ENCODE peak calls at places on chromosomes 13 and 19, in ten cellular contexts. J is HCT116; Z is cardiac muscle cell; I is uterus; U is breast epithelium; O is choroid plexus epithelial cell; F is dorsolateral prefrontal cortex; Y is CD8-positive, alpha-beta T cell; D is AG04449; G is foreskin fibroblast. X is an unnamed sample.

GRCh38 chr19:30881986-30882385 is 467.2 kb downstream of the TSHZ3 start:
- DNase-seq in J (no peak), D (no peak), Z (no peak), U (no peak), Y (no peak), G (no peak), I (no peak), O (no peak), F (no peak), X (no peak)

GRCh38 chr13:22243519-22244197 is 572.8 kb downstream of the FGF9 start:
- DNase-seq in U (no peak), Y (no peak), G (no peak), I (no peak), Z (no peak), O (no peak), D (no peak), J (no peak), F (no peak), X (no peak)

GRCh38 chr19:35138305-35138799 is 272 bp upstream of the FXYD1 start:
- DNase-seq in I (peak), Z (peak), D (no peak), Y (no peak), U (no peak), G (peak), F (no peak), O (no peak), J (no peak), X (no peak)

GRCh38 chr13:45299194-45299593 is 41.8 kb downstream of the TPT1 start:
- DNase-seq in U (no peak), D (no peak), Z (peak), G (peak), Y (no peak), O (peak), J (no peak), I (no peak), F (no peak), X (no peak)

GRCh38 chr19:19067276-19068072 is 3.7 kb downstream of the SLC25A42 start:
- DNase-seq in I (no peak), J (no peak), O (no peak), G (peak), F (no peak), D (no peak), Y (no peak), Z (no peak), U (no peak), X (no peak)

GRCh38 chr13:99055286-99056073 is 77.6 kb upstream of the DOCK9 start:
- DNase-seq in G (no peak), J (no peak), Y (no peak), I (no peak), O (no peak), D (no peak), F (no peak), Z (no peak), U (no peak), X (no peak)

GRCh38 chr13:30722361-30722760 is 13.0 kb upstream of the ALOX5AP start:
- DNase-seq in F (no peak), Y (no peak), I (no peak), Z (no peak), G (peak), J (no peak), D (no peak), U (no peak), O (no peak), X (no peak)

GRCh38 chr13:34993470-34993869 is 51.4 kb downstream of the NBEA start:
- DNase-seq in I (no peak), Y (no peak), D (no peak), F (no peak), G (peak), J (no peak), U (no peak), O (peak), Z (peak), X (no peak)

GRCh38 chr19:3570619-3571018 is 2.1 kb upstream of the HMG20B start:
- DNase-seq in O (no peak), F (peak), D (no peak), G (no peak), U (no peak), I (no peak), J (no peak), Z (no peak), Y (no peak), X (no peak)

GRCh38 chr19:46601318-46602224 is at the start of gene CALM3:
- DNase-seq in Z (no peak), D (no peak), U (no peak), F (peak), G (peak), I (no peak), O (no peak), J (no peak), Y (no peak), X (no peak)

GRCh38 chr13:71866173-71867091 is 572 bp downstream of the DACH1 start:
- DNase-seq in I (peak), Y (no peak), U (peak), O (no peak), G (peak), Z (peak), F (peak), J (no peak), D (no peak), X (no peak)

GRCh38 chr13:111530137-111530536 is 209.7 kb downstream of the TEX29 start:
- DNase-seq in Y (no peak), F (no peak), I (no peak), O (no peak), Z (no peak), U (no peak), G (no peak), J (no peak), D (no peak), X (no peak)

GRCh38 chr13:58960909-58961308 is 1202.8 kb downstream of the DIAPH3 start:
- DNase-seq in F (no peak), J (no peak), G (no peak), D (no peak), O (peak), Z (peak), Y (no peak), U (no peak), I (no peak), X (no peak)

GRCh38 chr19:7870571-7871279 is 3.5 kb downstream of the PRR36 start:
- DNase-seq in I (peak), F (no peak), Z (peak), O (peak), G (peak), Y (peak), D (no peak), U (no peak), J (peak), X (no peak)

GRCh38 chr19:51501594-51502263 is at the start of gene SIGLEC12:
- DNase-seq in U (no peak), F (peak), Y (no peak), J (no peak), Z (no peak), D (no peak), G (no peak), I (no peak), O (no peak), X (no peak)

GRCh38 chr19:2578911-2579677 is 103.2 kb downstream of the GADD45B start:
- DNase-seq in D (peak), Z (peak), O (peak), F (peak), Y (peak), J (peak), I (peak), G (peak), U (peak), X (no peak)

GRCh38 chr19:2038284-2039081 is 12.6 kb downstream of the MKNK2 start:
- DNase-seq in J (no peak), I (no peak), D (no peak), Y (no peak), F (no peak), U (no peak), O (no peak), Z (no peak), G (no peak), X (no peak)

GRCh38 chr13:48950507-48950886 is 25.2 kb upstream of the FNDC3A start:
- DNase-seq in Y (no peak), O (peak), D (no peak), U (no peak), I (no peak), Z (peak), G (peak), F (no peak), J (peak), X (no peak)
- TF ChIP-seq CTCF in Y (no peak), O (no peak), D (no peak), U (no peak), I (no peak), Z (no peak), G (no peak), F (no peak), J (no peak), X (no peak)

GRCh38 chr19:52948025-52948770 is 14.5 kb downstream of the ZNF816 start:
- DNase-seq in O (no peak), D (no peak), F (no peak), Y (no peak), G (no peak), I (no peak), Z (no peak), J (no peak), U (no peak), X (no peak)

GRCh38 chr19:52945652-52946321 is 16.9 kb downstream of the ZNF816 start:
- DNase-seq in F (no peak), Y (no peak), U (no peak), D (no peak), O (no peak), G (no peak), Z (no peak), J (no peak), I (no peak), X (no peak)

GRCh38 chr19:52949422-52949821 is 13.3 kb downstream of the ZNF816 start:
- DNase-seq in Y (no peak), I (no peak), J (no peak), G (no peak), Z (no peak), O (no peak), F (no peak), U (no peak), D (no peak), X (no peak)

GRCh38 chr19:52943884-52944643 is 18.6 kb downstream of the ZNF816 start:
- DNase-seq in J (no peak), G (no peak), U (no peak), Z (no peak), Y (no peak), O (no peak), F (no peak), I (no peak), D (no peak), X (no peak)

GRCh38 chr19:52946322-52947310 is 16.1 kb downstream of the ZNF816 start:
- DNase-seq in O (peak), Y (no peak), G (peak), Z (peak), U (no peak), D (no peak), J (no peak), I (peak), F (no peak), X (no peak)
- H3K4me3 ChIP-seq in O (no peak), Y (no peak), G (no peak), Z (no peak), U (no peak), D (no peak), J (no peak), I (no peak), F (no peak), X (no peak)

GRCh38 chr19:15427350-15427700 is 8.5 kb upstream of the AKAP8L start:
- DNase-seq in Z (no peak), Y (no peak), I (no peak), O (no peak), U (no peak), D (no peak), G (no peak), F (no peak), J (no peak), X (no peak)
- TF ChIP-seq CTCF in Z (no peak), Y (no peak), I (no peak), O (no peak), U (no peak), D (no peak), G (no peak), F (no peak), J (no peak), X (no peak)

GRCh38 chr19:53467503-53468262 is at the start of gene ZNF813:
- DNase-seq in U (peak), O (peak), Y (peak), I (peak), D (peak), G (peak), F (peak), Z (peak), J (no peak), X (peak)

GRCh38 chr19:53461866-53462265 is 5.7 kb upstream of the ZNF813 start:
- DNase-seq in O (no peak), G (peak), D (no peak), Y (no peak), U (no peak), F (no peak), Z (no peak), I (no peak), J (no peak), X (no peak)

GRCh38 chr19:53463263-53463662 is 4.3 kb upstream of the ZNF813 start:
- DNase-seq in Y (no peak), F (peak), G (peak), J (no peak), U (peak), I (peak), D (no peak), Z (no peak), O (peak), X (no peak)

GRCh38 chr19:53467138-53467502 is 413 bp upstream of the ZNF813 start:
- DNase-seq in F (no peak), I (peak), Y (no peak), D (no peak), Z (no peak), U (no peak), O (no peak), G (no peak), J (no peak), X (no peak)

DNA sequence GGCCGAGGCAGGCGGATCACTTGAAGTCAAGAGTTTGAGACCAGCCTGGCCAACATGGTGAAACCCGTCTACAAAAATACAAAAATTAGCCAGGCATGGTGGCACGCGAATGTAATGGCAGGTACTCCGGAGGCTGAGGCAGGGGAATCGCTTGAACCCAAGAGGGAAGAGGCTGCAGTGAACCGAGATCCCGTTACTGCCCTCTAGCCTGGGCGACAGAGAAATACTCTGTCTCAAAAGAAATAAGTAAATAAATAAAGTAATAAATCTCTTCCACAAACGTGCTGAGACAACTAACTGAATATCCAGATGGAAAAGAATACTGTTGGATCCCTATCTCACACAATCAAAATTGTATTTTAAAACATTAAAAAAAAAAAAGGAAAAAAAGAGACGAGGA is 807 bp upstream of the ZNF813 start:
- DNase-seq in F (no peak), Y (no peak), Z (no peak), G (peak), U (no peak), O (no peak), I (no peak), J (no peak), D (no peak), X (no peak)
- H3K4me3 ChIP-seq in F (peak), Y (peak), Z (peak), G (peak), U (peak), O (peak), I (peak), J (no peak), D (peak), X (no peak)

GRCh38 chr19:41929536-41930071 is 1.4 kb upstream of the ERFL start:
- DNase-seq in D (no peak), F (no peak), Y (no peak), G (no peak), U (no peak), Z (no peak), O (no peak), J (no peak), I (no peak), X (no peak)
- TF ChIP-seq CTCF in D (no peak), F (no peak), Y (no peak), G (no peak), U (no peak), Z (no peak), O (no peak), J (no peak), I (no peak), X (no peak)

GRCh38 chr13:110330491-110331001 is 23.5 kb downstream of the COL4A2 start:
- DNase-seq in U (no peak), Y (no peak), Z (peak), O (peak), J (no peak), I (no peak), G (peak), D (peak), F (no peak), X (no peak)

GRCh38 chr13:110329258-110329657 is 22.2 kb downstream of the COL4A2 start:
- DNase-seq in O (no peak), J (no peak), G (no peak), I (no peak), Z (no peak), F (no peak), Y (no peak), U (no peak), D (no peak), X (no peak)

GRCh38 chr13:110331362-110331761 is 24.3 kb downstream of the COL4A2 start:
- DNase-seq in I (no peak), G (no peak), D (no peak), J (no peak), F (no peak), Y (no peak), O (peak), Z (peak), U (peak), X (no peak)

GRCh38 chr13:110328509-110328908 is 21.4 kb downstream of the COL4A2 start:
- DNase-seq in Y (no peak), D (no peak), O (no peak), U (no peak), I (no peak), Z (no peak), G (no peak), J (no peak), F (no peak), X (no peak)

GRCh38 chr13:110329798-110330461 is 22.8 kb downstream of the COL4A2 start:
- DNase-seq in O (peak), G (peak), F (no peak), I (no peak), U (no peak), J (no peak), D (no peak), Z (peak), Y (no peak), X (no peak)
- H3K4me3 ChIP-seq in O (no peak), G (peak), F (no peak), I (no peak), U (no peak), J (no peak), D (no peak), Z (no peak), Y (no peak), X (no peak)

GRCh38 chr19:23822735-23823134 is 64.0 kb upstream of the ZNF681 start:
- DNase-seq in D (no peak), F (no peak), J (no peak), Y (no peak), G (no peak), O (no peak), Z (no peak), I (no peak), U (no peak), X (no peak)

GRCh38 chr19:23823952-23824389 is 65.3 kb upstream of the ZNF681 start:
- DNase-seq in J (no peak), U (no peak), Z (peak), G (no peak), Y (no peak), O (peak), F (no peak), D (no peak), I (no peak), X (no peak)
- TF ChIP-seq CTCF in J (no peak), U (no peak), Z (no peak), G (no peak), Y (no peak), O (peak), F (no peak), D (no peak), I (no peak), X (peak)

X was measured in HFF-Myc.